ENCODE peak calls at places on chromosomes 3 and 15, in ten cellular contexts. One of them, this sample, is unnamed. For H3K27me3, the result is how much of the 10 kb centered on the place peaks cover.

GRCh38 chr3:125594581-125595011 is 701 bp downstream of the OSBPL11 start:
- DNase-seq in esophagus muscularis mucosa: no peak
- DNase-seq in tibial nerve: peak
- DNase-seq in adrenal gland: peak
- DNase-seq in H1: no peak
- DNase-seq in breast epithelium: no peak
- DNase-seq in heart left ventricle: no peak
- DNase-seq in sigmoid colon: no peak
- DNase-seq in transverse colon: peak
- DNase-seq in stomach: no peak
- DNase-seq in this sample: no peak

GRCh38 chr15:79939399-79939798 is 31.6 kb downstream of the BCL2A1 start:
- DNase-seq in heart left ventricle: no peak
- DNase-seq in stomach: no peak
- DNase-seq in tibial nerve: no peak
- DNase-seq in sigmoid colon: no peak
- DNase-seq in H1: no peak
- DNase-seq in esophagus muscularis mucosa: no peak
- DNase-seq in breast epithelium: no peak
- DNase-seq in adrenal gland: no peak
- DNase-seq in transverse colon: no peak
- DNase-seq in this sample: no peak

GRCh38 chr15:92149469-92149868 is 244.2 kb upstream of the ST8SIA2 start:
- DNase-seq in adrenal gland: no peak
- DNase-seq in esophagus muscularis mucosa: no peak
- DNase-seq in transverse colon: no peak
- DNase-seq in breast epithelium: no peak
- DNase-seq in sigmoid colon: no peak
- DNase-seq in H1: no peak
- DNase-seq in heart left ventricle: no peak
- DNase-seq in tibial nerve: no peak
- DNase-seq in stomach: no peak
- DNase-seq in this sample: no peak

GRCh38 chr15:78808550-78808949 is 2.7 kb downstream of the ADAMTS7 start:
- DNase-seq in tibial nerve: no peak
- DNase-seq in esophagus muscularis mucosa: no peak
- DNase-seq in heart left ventricle: peak
- DNase-seq in transverse colon: no peak
- DNase-seq in stomach: no peak
- DNase-seq in adrenal gland: no peak
- DNase-seq in H1: no peak
- DNase-seq in sigmoid colon: no peak
- DNase-seq in breast epithelium: no peak
- DNase-seq in this sample: no peak

GRCh38 chr3:189260556-189261493 is 89.1 kb downstream of the TPRG1 start:
- DNase-seq in tibial nerve: peak
- DNase-seq in breast epithelium: peak
- DNase-seq in transverse colon: no peak
- DNase-seq in stomach: no peak
- DNase-seq in esophagus muscularis mucosa: no peak
- DNase-seq in heart left ventricle: peak
- DNase-seq in H1: no peak
- DNase-seq in adrenal gland: no peak
- DNase-seq in sigmoid colon: no peak
- DNase-seq in this sample: no peak

GRCh38 chr3:188649521-188649920 is 495.6 kb downstream of the LPP start:
- DNase-seq in H1: no peak
- DNase-seq in esophagus muscularis mucosa: no peak
- DNase-seq in heart left ventricle: no peak
- DNase-seq in transverse colon: no peak
- DNase-seq in adrenal gland: no peak
- DNase-seq in breast epithelium: no peak
- DNase-seq in tibial nerve: no peak
- DNase-seq in stomach: no peak
- DNase-seq in sigmoid colon: no peak
- DNase-seq in this sample: no peak

GRCh38 chr15:57320543-57321220 is 55.6 kb upstream of the CGNL1 start:
- DNase-seq in sigmoid colon: no peak
- DNase-seq in H1: no peak
- DNase-seq in breast epithelium: no peak
- DNase-seq in adrenal gland: peak
- DNase-seq in esophagus muscularis mucosa: no peak
- DNase-seq in stomach: no peak
- DNase-seq in transverse colon: no peak
- DNase-seq in heart left ventricle: no peak
- DNase-seq in tibial nerve: peak
- DNase-seq in this sample: no peak

GRCh38 chr3:175948041-175948440 is 1088.9 kb downstream of the NAALADL2 start:
- DNase-seq in sigmoid colon: no peak
- DNase-seq in esophagus muscularis mucosa: no peak
- DNase-seq in transverse colon: no peak
- DNase-seq in stomach: no peak
- DNase-seq in H1: no peak
- DNase-seq in heart left ventricle: no peak
- DNase-seq in breast epithelium: no peak
- DNase-seq in adrenal gland: no peak
- DNase-seq in tibial nerve: no peak
- DNase-seq in this sample: no peak

GRCh38 chr3:124826703-124827102 is 60.5 kb downstream of the ITGB5 start:
- DNase-seq in breast epithelium: no peak
- DNase-seq in adrenal gland: peak
- DNase-seq in transverse colon: no peak
- DNase-seq in H1: peak
- DNase-seq in stomach: no peak
- DNase-seq in tibial nerve: no peak
- DNase-seq in sigmoid colon: peak
- DNase-seq in esophagus muscularis mucosa: no peak
- DNase-seq in heart left ventricle: no peak
- DNase-seq in this sample: no peak

GRCh38 chr3:42846682-42847522 is 28.8 kb downstream of the CYP8B1 start:
- DNase-seq in tibial nerve: no peak
- DNase-seq in transverse colon: peak
- DNase-seq in stomach: no peak
- DNase-seq in esophagus muscularis mucosa: no peak
- DNase-seq in heart left ventricle: peak
- DNase-seq in adrenal gland: peak
- DNase-seq in H1: no peak
- DNase-seq in sigmoid colon: no peak
- DNase-seq in breast epithelium: no peak
- DNase-seq in this sample: no peak

GRCh38 chr15:40217166-40217785 is 21.6 kb upstream of the PAK6 start:
- DNase-seq in heart left ventricle: peak
- DNase-seq in stomach: peak
- DNase-seq in adrenal gland: peak
- DNase-seq in transverse colon: peak
- DNase-seq in H1: no peak
- DNase-seq in sigmoid colon: no peak
- DNase-seq in breast epithelium: peak
- DNase-seq in tibial nerve: peak
- DNase-seq in esophagus muscularis mucosa: no peak
- DNase-seq in this sample: no peak

GRCh38 chr3:177598110-177598833 is 401.0 kb upstream of the TBL1XR1 start:
- DNase-seq in esophagus muscularis mucosa: no peak
- DNase-seq in stomach: no peak
- DNase-seq in transverse colon: no peak
- DNase-seq in H1: no peak
- DNase-seq in adrenal gland: no peak
- DNase-seq in tibial nerve: no peak
- DNase-seq in breast epithelium: peak
- DNase-seq in sigmoid colon: no peak
- DNase-seq in heart left ventricle: no peak
- DNase-seq in this sample: no peak

GRCh38 chr15:55601374-55601773 is 13.2 kb upstream of the PYGO1 start:
- DNase-seq in heart left ventricle: no peak
- DNase-seq in tibial nerve: no peak
- DNase-seq in stomach: no peak
- DNase-seq in esophagus muscularis mucosa: no peak
- DNase-seq in breast epithelium: no peak
- DNase-seq in adrenal gland: no peak
- DNase-seq in transverse colon: no peak
- DNase-seq in sigmoid colon: no peak
- DNase-seq in H1: no peak
- DNase-seq in this sample: no peak

GRCh38 chr15:77768107-77768506 is 135.4 kb upstream of the LINGO1 start:
- DNase-seq in breast epithelium: no peak
- DNase-seq in heart left ventricle: no peak
- DNase-seq in stomach: no peak
- DNase-seq in adrenal gland: no peak
- DNase-seq in tibial nerve: no peak
- DNase-seq in esophagus muscularis mucosa: no peak
- DNase-seq in H1: no peak
- DNase-seq in sigmoid colon: no peak
- DNase-seq in transverse colon: no peak
- DNase-seq in this sample: no peak

GRCh38 chr15:38002883-38003477 is 68.5 kb downstream of the TMCO5A start:
- DNase-seq in tibial nerve: peak
- DNase-seq in sigmoid colon: no peak
- DNase-seq in H1: peak
- DNase-seq in transverse colon: peak
- DNase-seq in breast epithelium: no peak
- DNase-seq in heart left ventricle: peak
- DNase-seq in stomach: peak
- DNase-seq in adrenal gland: peak
- DNase-seq in esophagus muscularis mucosa: no peak
- DNase-seq in this sample: no peak

GRCh38 chr3:99236576-99236975 is 335.1 kb upstream of the DCBLD2 start:
- DNase-seq in sigmoid colon: no peak
- DNase-seq in transverse colon: no peak
- DNase-seq in esophagus muscularis mucosa: no peak
- DNase-seq in stomach: no peak
- DNase-seq in tibial nerve: no peak
- DNase-seq in adrenal gland: no peak
- DNase-seq in heart left ventricle: no peak
- DNase-seq in breast epithelium: no peak
- DNase-seq in H1: no peak
- DNase-seq in this sample: no peak

DNA sequence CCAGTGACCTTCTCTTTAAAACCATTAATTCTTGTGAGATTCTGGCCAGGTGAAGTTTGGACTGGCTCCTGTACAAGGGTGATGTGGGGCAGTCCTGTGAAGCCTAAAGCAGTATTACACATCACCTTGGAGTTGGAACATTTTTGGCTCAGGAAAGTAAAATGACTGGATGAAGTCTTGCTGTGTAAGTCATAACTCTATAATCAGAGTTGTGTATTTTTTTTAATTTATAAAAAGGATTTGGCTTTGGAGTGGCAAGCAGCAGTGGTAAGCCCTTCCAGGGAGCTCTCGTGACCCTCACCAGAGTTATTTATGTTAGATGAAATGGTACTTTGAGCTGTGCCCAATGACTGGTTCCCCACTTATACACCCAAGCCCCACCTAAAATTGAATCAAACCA is 331.2 kb upstream of the DCBLD2 start:
- DNase-seq in sigmoid colon: no peak
- DNase-seq in stomach: no peak
- DNase-seq in breast epithelium: no peak
- DNase-seq in heart left ventricle: no peak
- DNase-seq in esophagus muscularis mucosa: no peak
- DNase-seq in tibial nerve: no peak
- DNase-seq in transverse colon: no peak
- DNase-seq in H1: no peak
- DNase-seq in adrenal gland: no peak
- DNase-seq in this sample: no peak
- H3K4me3 ChIP-seq in sigmoid colon: no peak
- H3K4me3 ChIP-seq in stomach: no peak
- H3K4me3 ChIP-seq in breast epithelium: no peak
- H3K4me3 ChIP-seq in heart left ventricle: no peak
- H3K4me3 ChIP-seq in esophagus muscularis mucosa: no peak
- H3K4me3 ChIP-seq in tibial nerve: no peak
- H3K4me3 ChIP-seq in transverse colon: no peak
- H3K4me3 ChIP-seq in H1: no peak
- H3K4me3 ChIP-seq in adrenal gland: no peak
- H3K4me3 ChIP-seq in this sample: no peak

DNA sequence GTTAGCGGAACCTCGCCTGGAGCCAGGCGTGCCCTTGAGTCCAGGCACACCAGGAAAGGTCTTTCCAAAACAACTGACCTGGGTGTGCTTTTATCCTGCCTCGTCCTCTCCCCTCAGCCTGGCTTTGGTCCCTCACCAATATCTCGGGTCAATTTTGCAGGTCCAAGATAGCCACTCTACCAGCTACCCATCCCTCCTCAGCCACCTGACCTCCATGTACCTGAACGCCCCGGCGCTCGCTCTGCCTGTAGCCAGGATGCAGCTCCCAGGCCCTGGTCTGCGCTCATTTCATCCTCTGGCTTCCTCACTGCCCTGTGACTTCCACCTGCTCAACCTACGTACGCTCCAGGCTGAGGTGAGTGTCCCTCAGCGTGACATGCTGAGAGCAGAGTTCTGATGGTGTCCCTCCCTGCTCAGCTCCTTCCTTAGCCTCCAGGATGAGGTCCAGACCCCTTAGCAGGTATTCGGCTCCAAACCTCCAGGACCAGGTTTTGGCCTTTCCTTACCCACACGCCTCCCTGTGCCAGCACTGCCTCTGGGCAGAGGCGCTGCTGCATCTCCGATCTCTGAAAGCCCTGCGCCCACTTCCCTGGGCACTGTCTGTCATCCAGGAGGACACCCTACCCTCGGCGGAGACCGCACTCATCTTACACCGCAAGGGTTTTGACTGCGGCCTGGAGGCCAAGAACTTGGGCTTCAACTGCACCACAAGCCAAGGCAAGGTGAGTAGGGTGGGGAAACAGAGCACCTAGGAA is 14.1 kb downstream of the HDDC3 start:
- DNase-seq in breast epithelium: no peak
- DNase-seq in heart left ventricle: no peak
- DNase-seq in H1: no peak
- DNase-seq in adrenal gland: no peak
- DNase-seq in stomach: no peak
- DNase-seq in tibial nerve: no peak
- DNase-seq in sigmoid colon: no peak
- DNase-seq in transverse colon: no peak
- DNase-seq in esophagus muscularis mucosa: no peak
- DNase-seq in this sample: no peak
- TF ChIP-seq POLR2A in breast epithelium: no peak
- TF ChIP-seq POLR2A in heart left ventricle: no peak
- TF ChIP-seq POLR2A in H1: no peak
- TF ChIP-seq POLR2A in adrenal gland: no peak
- TF ChIP-seq POLR2A in stomach: no peak
- TF ChIP-seq POLR2A in tibial nerve: no peak
- TF ChIP-seq POLR2A in sigmoid colon: no peak
- TF ChIP-seq POLR2A in transverse colon: no peak
- TF ChIP-seq POLR2A in esophagus muscularis mucosa: no peak
- TF ChIP-seq POLR2A in this sample: no peak

GRCh38 chr3:55584030-55584429 is 96.9 kb upstream of the WNT5A start:
- DNase-seq in H1: no peak
- DNase-seq in stomach: no peak
- DNase-seq in sigmoid colon: peak
- DNase-seq in adrenal gland: no peak
- DNase-seq in transverse colon: no peak
- DNase-seq in esophagus muscularis mucosa: no peak
- DNase-seq in heart left ventricle: no peak
- DNase-seq in breast epithelium: no peak
- DNase-seq in tibial nerve: no peak
- DNase-seq in this sample: no peak
- H3K27me3 ChIP-seq in H1: under half
- H3K27me3 ChIP-seq in stomach: under half
- H3K27me3 ChIP-seq in sigmoid colon: under half
- H3K27me3 ChIP-seq in adrenal gland: under half
- H3K27me3 ChIP-seq in transverse colon: under half
- H3K27me3 ChIP-seq in esophagus muscularis mucosa: under half
- H3K27me3 ChIP-seq in heart left ventricle: under half
- H3K27me3 ChIP-seq in breast epithelium: under half
- H3K27me3 ChIP-seq in tibial nerve: under half
- H3K27me3 ChIP-seq in this sample: under half

GRCh38 chr3:169666079-169666436 is 2.5 kb upstream of the MECOM start:
- DNase-seq in transverse colon: no peak
- DNase-seq in breast epithelium: no peak
- DNase-seq in sigmoid colon: no peak
- DNase-seq in adrenal gland: no peak
- DNase-seq in H1: no peak
- DNase-seq in tibial nerve: no peak
- DNase-seq in esophagus muscularis mucosa: no peak
- DNase-seq in stomach: no peak
- DNase-seq in heart left ventricle: no peak
- DNase-seq in this sample: no peak
- H3K4me3 ChIP-seq in transverse colon: no peak
- H3K4me3 ChIP-seq in breast epithelium: no peak
- H3K4me3 ChIP-seq in sigmoid colon: no peak
- H3K4me3 ChIP-seq in adrenal gland: no peak
- H3K4me3 ChIP-seq in H1: peak
- H3K4me3 ChIP-seq in tibial nerve: no peak
- H3K4me3 ChIP-seq in esophagus muscularis mucosa: no peak
- H3K4me3 ChIP-seq in stomach: peak
- H3K4me3 ChIP-seq in heart left ventricle: no peak
- H3K4me3 ChIP-seq in this sample: no peak